ENCODE peak calls at places on chromosomes 12 and 14, in seven cellular contexts. One of them, this sample, is unnamed.
A peak's percentile ranks its signal among the peaks of the same experiment; 100 is the strongest.

GRCh38 chr14:35300228-35300627 is 8.0 kb downstream of the PSMA6 start:
- DNase-seq in dorsolateral prefrontal cortex: no peak
- DNase-seq in Calu3: no peak
- DNase-seq in activated naive CD8-positive, alpha-beta T cell treated with anti-CD3 and anti-CD28 coated beads for 36 hours: no peak
- DNase-seq in NCI-H187 treated with DMSO at 0.1 percent for 48 hours: no peak
- DNase-seq in NCI-H1092 treated with DMSO at 0.1 percent for 48 hours: no peak
- DNase-seq in AG10803: no peak
- DNase-seq in this sample: no peak

GRCh38 chr14:78327426-78328210 is 157.4 kb downstream of the NRXN3 start:
- DNase-seq in activated naive CD8-positive, alpha-beta T cell treated with anti-CD3 and anti-CD28 coated beads for 36 hours: no peak
- DNase-seq in AG10803: no peak
- DNase-seq in dorsolateral prefrontal cortex: no peak
- DNase-seq in NCI-H187 treated with DMSO at 0.1 percent for 48 hours: peak; percentile 43
- DNase-seq in NCI-H1092 treated with DMSO at 0.1 percent for 48 hours: no peak
- DNase-seq in Calu3: no peak
- DNase-seq in this sample: no peak

GRCh38 chr14:95353664-95354063 is 34.0 kb upstream of the CLMN start:
- DNase-seq in activated naive CD8-positive, alpha-beta T cell treated with anti-CD3 and anti-CD28 coated beads for 36 hours: no peak
- DNase-seq in Calu3: no peak
- DNase-seq in AG10803: no peak
- DNase-seq in NCI-H187 treated with DMSO at 0.1 percent for 48 hours: no peak
- DNase-seq in NCI-H1092 treated with DMSO at 0.1 percent for 48 hours: no peak
- DNase-seq in dorsolateral prefrontal cortex: no peak
- DNase-seq in this sample: no peak

GRCh38 chr14:25607095-25607657 is 557.2 kb upstream of the STXBP6 start:
- DNase-seq in dorsolateral prefrontal cortex: no peak
- DNase-seq in NCI-H187 treated with DMSO at 0.1 percent for 48 hours: no peak
- DNase-seq in activated naive CD8-positive, alpha-beta T cell treated with anti-CD3 and anti-CD28 coated beads for 36 hours: no peak
- DNase-seq in Calu3: no peak
- DNase-seq in AG10803: no peak
- DNase-seq in NCI-H1092 treated with DMSO at 0.1 percent for 48 hours: peak; percentile 20
- DNase-seq in this sample: no peak

GRCh38 chr12:88291498-88292131 is 149.5 kb downstream of the TMTC3 start:
- DNase-seq in NCI-H187 treated with DMSO at 0.1 percent for 48 hours: no peak
- DNase-seq in AG10803: no peak
- DNase-seq in NCI-H1092 treated with DMSO at 0.1 percent for 48 hours: no peak
- DNase-seq in Calu3: no peak
- DNase-seq in activated naive CD8-positive, alpha-beta T cell treated with anti-CD3 and anti-CD28 coated beads for 36 hours: no peak
- DNase-seq in dorsolateral prefrontal cortex: no peak
- DNase-seq in this sample: no peak

GRCh38 chr14:45766247-45766646 is 513.2 kb upstream of the MIS18BP1 start:
- DNase-seq in activated naive CD8-positive, alpha-beta T cell treated with anti-CD3 and anti-CD28 coated beads for 36 hours: no peak
- DNase-seq in Calu3: no peak
- DNase-seq in NCI-H1092 treated with DMSO at 0.1 percent for 48 hours: no peak
- DNase-seq in AG10803: no peak
- DNase-seq in dorsolateral prefrontal cortex: no peak
- DNase-seq in NCI-H187 treated with DMSO at 0.1 percent for 48 hours: no peak
- DNase-seq in this sample: no peak

GRCh38 chr14:22200977-22201605 is 387.9 kb downstream of the DAD1 start:
- DNase-seq in AG10803: peak; percentile 40
- DNase-seq in NCI-H1092 treated with DMSO at 0.1 percent for 48 hours: peak; percentile 7
- DNase-seq in Calu3: peak; percentile 19
- DNase-seq in dorsolateral prefrontal cortex: no peak
- DNase-seq in NCI-H187 treated with DMSO at 0.1 percent for 48 hours: no peak
- DNase-seq in activated naive CD8-positive, alpha-beta T cell treated with anti-CD3 and anti-CD28 coated beads for 36 hours: no peak
- DNase-seq in this sample: no peak

GRCh38 chr14:39451811-39452210 is 19.6 kb upstream of the FBXO33 start:
- DNase-seq in NCI-H1092 treated with DMSO at 0.1 percent for 48 hours: no peak
- DNase-seq in Calu3: no peak
- DNase-seq in AG10803: no peak
- DNase-seq in dorsolateral prefrontal cortex: no peak
- DNase-seq in activated naive CD8-positive, alpha-beta T cell treated with anti-CD3 and anti-CD28 coated beads for 36 hours: no peak
- DNase-seq in NCI-H187 treated with DMSO at 0.1 percent for 48 hours: no peak
- DNase-seq in this sample: no peak

GRCh38 chr14:70931008-70931407 is 23.7 kb downstream of the PCNX1 start:
- DNase-seq in dorsolateral prefrontal cortex: no peak
- DNase-seq in Calu3: no peak
- DNase-seq in activated naive CD8-positive, alpha-beta T cell treated with anti-CD3 and anti-CD28 coated beads for 36 hours: no peak
- DNase-seq in NCI-H1092 treated with DMSO at 0.1 percent for 48 hours: no peak
- DNase-seq in AG10803: no peak
- DNase-seq in NCI-H187 treated with DMSO at 0.1 percent for 48 hours: no peak
- DNase-seq in this sample: no peak

GRCh38 chr14:21090940-21091663 is 7.4 kb downstream of the ZNF219 start:
- DNase-seq in NCI-H187 treated with DMSO at 0.1 percent for 48 hours: no peak
- DNase-seq in Calu3: no peak
- DNase-seq in NCI-H1092 treated with DMSO at 0.1 percent for 48 hours: no peak
- DNase-seq in dorsolateral prefrontal cortex: no peak
- DNase-seq in AG10803: no peak
- DNase-seq in activated naive CD8-positive, alpha-beta T cell treated with anti-CD3 and anti-CD28 coated beads for 36 hours: no peak
- DNase-seq in this sample: no peak

GRCh38 chr12:70052931-70053497 is 190.2 kb upstream of the CNOT2 start:
- DNase-seq in AG10803: peak; percentile 79
- DNase-seq in activated naive CD8-positive, alpha-beta T cell treated with anti-CD3 and anti-CD28 coated beads for 36 hours: no peak
- DNase-seq in dorsolateral prefrontal cortex: no peak
- DNase-seq in NCI-H1092 treated with DMSO at 0.1 percent for 48 hours: no peak
- DNase-seq in NCI-H187 treated with DMSO at 0.1 percent for 48 hours: no peak
- DNase-seq in Calu3: peak; percentile 77
- DNase-seq in this sample: no peak

GRCh38 chr14:61663312-61663974 is 31.9 kb upstream of the HIF1A start:
- DNase-seq in activated naive CD8-positive, alpha-beta T cell treated with anti-CD3 and anti-CD28 coated beads for 36 hours: no peak
- DNase-seq in NCI-H1092 treated with DMSO at 0.1 percent for 48 hours: no peak
- DNase-seq in NCI-H187 treated with DMSO at 0.1 percent for 48 hours: no peak
- DNase-seq in AG10803: no peak
- DNase-seq in Calu3: no peak
- DNase-seq in dorsolateral prefrontal cortex: no peak
- DNase-seq in this sample: no peak

GRCh38 chr14:21924479-21924878 is 250.9 kb upstream of the OR4E1 start:
- DNase-seq in dorsolateral prefrontal cortex: no peak
- DNase-seq in activated naive CD8-positive, alpha-beta T cell treated with anti-CD3 and anti-CD28 coated beads for 36 hours: peak; percentile 43
- DNase-seq in NCI-H187 treated with DMSO at 0.1 percent for 48 hours: no peak
- DNase-seq in Calu3: no peak
- DNase-seq in AG10803: no peak
- DNase-seq in NCI-H1092 treated with DMSO at 0.1 percent for 48 hours: no peak
- DNase-seq in this sample: no peak

GRCh38 chr12:54206807-54207206 is 18.0 kb upstream of the SMUG1 start:
- DNase-seq in activated naive CD8-positive, alpha-beta T cell treated with anti-CD3 and anti-CD28 coated beads for 36 hours: no peak
- DNase-seq in Calu3: no peak
- DNase-seq in dorsolateral prefrontal cortex: no peak
- DNase-seq in NCI-H1092 treated with DMSO at 0.1 percent for 48 hours: no peak
- DNase-seq in NCI-H187 treated with DMSO at 0.1 percent for 48 hours: no peak
- DNase-seq in AG10803: peak; percentile 61
- DNase-seq in this sample: no peak

GRCh38 chr14:20714593-20715250 is 26.2 kb downstream of the ANG start:
- DNase-seq in dorsolateral prefrontal cortex: no peak
- DNase-seq in activated naive CD8-positive, alpha-beta T cell treated with anti-CD3 and anti-CD28 coated beads for 36 hours: no peak
- DNase-seq in NCI-H187 treated with DMSO at 0.1 percent for 48 hours: no peak
- DNase-seq in Calu3: peak; percentile 88
- DNase-seq in NCI-H1092 treated with DMSO at 0.1 percent for 48 hours: no peak
- DNase-seq in AG10803: peak; percentile 54
- DNase-seq in this sample: no peak

GRCh38 chr12:114760151-114760877 is 76.3 kb upstream of the TBX3 start:
- DNase-seq in activated naive CD8-positive, alpha-beta T cell treated with anti-CD3 and anti-CD28 coated beads for 36 hours: no peak
- DNase-seq in Calu3: no peak
- DNase-seq in dorsolateral prefrontal cortex: no peak
- DNase-seq in AG10803: no peak
- DNase-seq in NCI-H1092 treated with DMSO at 0.1 percent for 48 hours: no peak
- DNase-seq in NCI-H187 treated with DMSO at 0.1 percent for 48 hours: no peak
- DNase-seq in this sample: no peak

GRCh38 chr12:53034459-53034858 is 15.4 kb upstream of the TNS2 start:
- DNase-seq in NCI-H1092 treated with DMSO at 0.1 percent for 48 hours: no peak
- DNase-seq in AG10803: no peak
- DNase-seq in dorsolateral prefrontal cortex: no peak
- DNase-seq in activated naive CD8-positive, alpha-beta T cell treated with anti-CD3 and anti-CD28 coated beads for 36 hours: no peak
- DNase-seq in Calu3: no peak
- DNase-seq in NCI-H187 treated with DMSO at 0.1 percent for 48 hours: no peak
- DNase-seq in this sample: no peak

GRCh38 chr14:89507521-89507920 is 90.5 kb upstream of the FOXN3 start:
- DNase-seq in activated naive CD8-positive, alpha-beta T cell treated with anti-CD3 and anti-CD28 coated beads for 36 hours: no peak
- DNase-seq in dorsolateral prefrontal cortex: no peak
- DNase-seq in NCI-H187 treated with DMSO at 0.1 percent for 48 hours: no peak
- DNase-seq in NCI-H1092 treated with DMSO at 0.1 percent for 48 hours: no peak
- DNase-seq in AG10803: peak; percentile 79
- DNase-seq in Calu3: peak; percentile 7
- DNase-seq in this sample: no peak

GRCh38 chr12:12715459-12716150 is 1.6 kb upstream of the CDKN1B start:
- DNase-seq in Calu3: no peak
- DNase-seq in AG10803: no peak
- DNase-seq in dorsolateral prefrontal cortex: no peak
- DNase-seq in NCI-H187 treated with DMSO at 0.1 percent for 48 hours: no peak
- DNase-seq in NCI-H1092 treated with DMSO at 0.1 percent for 48 hours: peak; percentile 47
- DNase-seq in activated naive CD8-positive, alpha-beta T cell treated with anti-CD3 and anti-CD28 coated beads for 36 hours: peak; percentile 48
- DNase-seq in this sample: no peak

GRCh38 chr12:70002912-70003255 is 177.9 kb downstream of the MYRFL start:
- DNase-seq in NCI-H187 treated with DMSO at 0.1 percent for 48 hours: no peak
- DNase-seq in Calu3: no peak
- DNase-seq in activated naive CD8-positive, alpha-beta T cell treated with anti-CD3 and anti-CD28 coated beads for 36 hours: no peak
- DNase-seq in AG10803: no peak
- DNase-seq in NCI-H1092 treated with DMSO at 0.1 percent for 48 hours: no peak
- DNase-seq in dorsolateral prefrontal cortex: no peak
- DNase-seq in this sample: no peak